ENCODE peak calls at places on chromosomes 7 and 10, in five cellular contexts. H is heart right ventricle, E is testis, P is AG09309, G is foreskin keratinocyte. I is an unnamed sample.

GRCh38 chr10:89426230-89426868 is 12.0 kb downstream of the IFIT5 start:
- DNase-seq in G (peak; percentile 42), H (no peak), P (no peak), E (no peak), I (no peak)

GRCh38 chr10:5525581-5526271 is 965 bp downstream of the CALML3 start:
- DNase-seq in H (no peak), E (no peak), P (peak; percentile 25), G (peak; percentile 78), I (no peak)

GRCh38 chr10:16890691-16891090 is 73.5 kb upstream of the RSU1 start:
- DNase-seq in H (no peak), G (no peak), E (no peak), P (no peak), I (no peak)

GRCh38 chr7:2632717-2633537 is 1.1 kb downstream of the TTYH3 start:
- DNase-seq in G (peak; percentile 61), E (peak; percentile 56), P (peak; percentile 31), H (peak; percentile 70), I (no peak)

GRCh38 chr7:51467384-51468017 is 150.9 kb upstream of the COBL start:
- DNase-seq in P (no peak), G (no peak), H (no peak), E (no peak), I (no peak)

GRCh38 chr7:30988346-30989005 is 24.7 kb downstream of the GHRHR start:
- DNase-seq in H (peak; percentile 56), P (no peak), G (no peak), E (no peak), I (peak; percentile 58)

GRCh38 chr7:1533569-1534329 is 3.2 kb downstream of the MAFK start:
- DNase-seq in G (peak; percentile 68), P (peak; percentile 64), H (peak; percentile 55), E (no peak), I (no peak)

GRCh38 chr10:111344804-111345203 is 268.0 kb downstream of the ADRA2A start:
- DNase-seq in E (no peak), H (no peak), G (no peak), P (no peak), I (peak; percentile 32)

GRCh38 chr10:99913831-99914235 is 95.9 kb downstream of the DNMBP start:
- DNase-seq in E (no peak), P (no peak), H (no peak), G (peak; percentile 54), I (peak; percentile 98)

GRCh38 chr10:5501976-5502902 is 2.9 kb upstream of the CALML5 start:
- DNase-seq in H (no peak), E (no peak), P (no peak), G (no peak), I (no peak)

GRCh38 chr10:75111906-75112703 is 649 bp downstream of the SAMD8 start:
- DNase-seq in E (peak; percentile 65), H (peak; percentile 49), G (peak; percentile 57), P (no peak), I (peak; percentile 61)

GRCh38 chr10:72322280-72323058 is 32.2 kb downstream of the DNAJB12 start:
- DNase-seq in E (no peak), G (peak; percentile 97), P (no peak), H (no peak), I (no peak)

GRCh38 chr7:35617076-35617475 is 77.9 kb downstream of the HERPUD2 start:
- DNase-seq in H (no peak), P (no peak), E (no peak), G (no peak), I (no peak)

GRCh38 chr10:62384057-62384446 is 9.9 kb downstream of the ZNF365 start:
- DNase-seq in G (peak; percentile 99), E (no peak), P (peak; percentile 68), H (no peak), I (no peak)

GRCh38 chr10:62543981-62544380 is 169.8 kb downstream of the ZNF365 start:
- DNase-seq in H (no peak), E (no peak), G (no peak), P (no peak), I (no peak)

GRCh38 chr7:66142334-66142733 is 27.7 kb downstream of the CRCP start:
- DNase-seq in P (no peak), H (no peak), G (no peak), E (no peak), I (no peak)

GRCh38 chr10:124180947-124181549 is 87.7 kb upstream of the CHST15 start:
- DNase-seq in E (no peak), G (peak; percentile 69), H (no peak), P (no peak), I (no peak)

GRCh38 chr10:120041807-120042545 is 149.4 kb downstream of the SEC23IP start:
- DNase-seq in E (no peak), P (no peak), G (no peak), H (no peak), I (no peak)

GRCh38 chr7:27784399-27785053 is 44.6 kb downstream of the TAX1BP1 start:
- DNase-seq in H (no peak), G (peak; percentile 61), P (no peak), E (no peak), I (no peak)

GRCh38 chr7:131370523-131370968 is 42.9 kb downstream of the MKLN1 start:
- DNase-seq in G (peak; percentile 46), H (no peak), P (peak; percentile 2), E (no peak), I (peak; percentile 28)

GRCh38 chr10:61283066-61283465 is 170.1 kb downstream of the TMEM26 start:
- DNase-seq in G (no peak), E (no peak), H (no peak), P (no peak), I (no peak)

GRCh38 chr7:44671069-44671468 is 64.6 kb downstream of the OGDH start:
- DNase-seq in P (no peak), G (no peak), H (no peak), E (no peak), I (no peak)

GRCh38 chr7:79452032-79452494 is 1.4 kb downstream of the MAGI2 start:
- DNase-seq in E (peak; percentile 88), G (peak; percentile 88), P (no peak), H (peak; percentile 84), I (peak; percentile 86)

GRCh38 chr7:114310344-114311118 is 104.1 kb upstream of the FOXP2 start:
- DNase-seq in E (no peak), H (no peak), G (no peak), P (no peak), I (no peak)

GRCh38 chr10:93124580-93125318 is 51.1 kb downstream of the CYP26A1 start:
- DNase-seq in P (no peak), G (no peak), E (no peak), H (no peak), I (no peak)

GRCh38 chr10:118948784-118949183 is 80.7 kb upstream of the NANOS1 start:
- DNase-seq in H (peak; percentile 37), G (no peak), P (no peak), E (no peak), I (peak; percentile 25)

GRCh38 chr7:129779602-129780256 is 168.2 kb downstream of the NRF1 start:
- DNase-seq in P (no peak), G (peak; percentile 88), E (no peak), H (no peak), I (no peak)

GRCh38 chr7:85554294-85554877 is 367.5 kb upstream of the SEMA3D start:
- DNase-seq in H (no peak), P (peak; percentile 66), G (peak; percentile 58), E (peak; percentile 37), I (no peak)

GRCh38 chr10:17062009-17062408 is 67.6 kb downstream of the CUBN start:
- DNase-seq in E (no peak), G (peak; percentile 82), H (no peak), P (no peak), I (no peak)

GRCh38 chr10:47240173-47240572 is 59.8 kb upstream of the GDF10 start:
- DNase-seq in H (no peak), G (no peak), E (no peak), P (no peak), I (peak; percentile 27)

GRCh38 chr10:43215758-43216455 is 51.0 kb downstream of the RASGEF1A start:
- DNase-seq in H (no peak), E (no peak), P (no peak), G (no peak), I (no peak)

GRCh38 chr10:114623661-114624294 is 34.3 kb downstream of the ABLIM1 start:
- DNase-seq in P (peak; percentile 72), E (no peak), G (peak; percentile 82), H (no peak), I (no peak)

GRCh38 chr7:38565289-38565688 is 65.9 kb downstream of the AMPH start:
- DNase-seq in E (no peak), P (no peak), H (no peak), G (no peak), I (no peak)

GRCh38 chr10:118273662-118274061 is 68.5 kb downstream of the FAM204A start:
- DNase-seq in P (no peak), G (no peak), E (no peak), H (no peak), I (no peak)

GRCh38 chr10:121241337-121241736 is 356.9 kb downstream of the FGFR2 start:
- DNase-seq in P (no peak), E (no peak), G (no peak), H (no peak), I (no peak)

GRCh38 chr10:106711313-106711906 is 453.1 kb downstream of the SORCS1 start:
- DNase-seq in G (no peak), E (peak; percentile 89), P (no peak), H (peak; percentile 20), I (peak; percentile 72)

DNA sequence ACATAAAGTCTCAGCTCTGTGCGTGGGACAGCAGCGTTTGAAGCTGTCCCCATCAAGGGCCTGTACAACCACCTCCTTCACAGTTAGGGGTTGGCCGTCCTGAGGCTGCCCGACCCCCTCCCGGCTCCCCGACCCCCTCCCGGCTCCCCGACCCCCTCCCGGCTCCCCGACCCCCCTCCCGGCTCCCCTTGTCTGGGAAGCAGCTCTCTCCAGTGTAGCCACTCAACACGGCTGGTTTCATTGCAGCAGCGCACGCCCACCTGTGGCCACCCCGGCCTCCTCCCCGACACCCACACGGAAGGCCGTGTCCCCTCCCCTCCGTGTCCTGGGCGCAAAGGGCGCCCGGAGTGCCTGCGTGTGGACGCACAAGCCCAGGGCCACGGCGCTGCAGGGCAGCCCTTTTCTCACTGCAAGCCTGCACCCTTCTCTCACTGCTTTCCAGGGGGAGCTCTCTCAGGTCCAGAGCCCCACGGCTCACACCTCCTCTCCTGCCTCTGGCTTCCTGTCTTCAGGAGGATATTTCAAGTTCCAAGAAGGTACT is 20.9 kb upstream of the FAM20C start:
- DNase-seq in P (no peak), E (no peak), H (no peak), G (no peak), I (no peak)
- TF ChIP-seq CTCF in P (no peak), E (no peak), H (no peak), G (no peak), I (peak; percentile 31)

GRCh38 chr10:48610585-48611093 is 5.8 kb upstream of the ARHGAP22 start:
- DNase-seq in P (no peak), G (no peak), H (no peak), E (no peak), I (no peak)
- TF ChIP-seq CTCF in P (no peak), G (no peak), H (no peak), E (no peak), I (no peak)

GRCh38 chr7:47988496-47989386 is 9.3 kb upstream of the HUS1 start:
- DNase-seq in E (no peak), G (no peak), P (no peak), H (no peak), I (peak; percentile 35)
- TF ChIP-seq CTCF in E (peak; percentile 8), G (peak; percentile 52), P (peak; percentile 52), H (no peak), I (peak; percentile 67)

DNA sequence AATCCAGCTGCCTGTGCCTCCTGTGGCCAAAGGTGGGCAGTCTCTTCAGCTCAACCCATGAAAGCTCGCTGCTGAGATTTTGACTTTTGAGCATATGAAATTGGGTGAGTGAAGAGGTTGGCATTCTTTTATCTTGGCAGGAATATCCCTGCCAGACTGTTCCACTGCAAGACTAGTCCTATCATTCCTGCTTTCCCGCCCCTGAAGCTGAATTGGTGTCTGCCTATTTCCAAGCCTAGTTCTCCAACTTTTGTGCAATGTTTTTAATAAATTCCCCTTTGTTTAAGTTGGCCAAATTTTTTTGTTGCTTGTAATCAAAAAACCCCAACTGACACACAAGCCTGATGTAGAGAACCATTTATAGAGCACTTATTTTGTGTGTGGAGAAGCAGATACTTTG is 34.8 kb upstream of the BICC1 start:
- DNase-seq in H (no peak), P (no peak), G (no peak), E (no peak), I (no peak)
- TF ChIP-seq CTCF in H (no peak), P (no peak), G (no peak), E (no peak), I (no peak)